ENCODE peak calls at places on chromosomes 4 and X, in seven cellular contexts. J is H54; E is neural crest cell; W is cardiac fibroblast; F is NCI-H345; C is CD8-positive, alpha-beta memory T cell; M is DMS79 treated with DMSO at 0.1 percent for 48 hours. B is an unnamed sample.

GRCh38 chr4:56181140-56181950 is 205.9 kb downstream of the AASDH start:
- DNase-seq in J (no peak), E (no peak), W (peak), F (no peak), C (no peak), M (no peak), B (no peak)

GRCh38 chr4:30867427-30867826 is 147.3 kb downstream of the PCDH7 start:
- DNase-seq in J (no peak), E (no peak), W (no peak), F (no peak), C (no peak), M (no peak), B (no peak)

GRCh38 chr4:1939664-1940509 is 68.7 kb downstream of the NSD2 start:
- DNase-seq in J (peak), E (no peak), W (peak), F (peak), C (no peak), M (peak), B (peak)

GRCh38 chr4:80010316-80010715 is 62.7 kb downstream of the ANTXR2 start:
- DNase-seq in J (no peak), E (no peak), W (no peak), F (no peak), C (no peak), M (no peak), B (no peak)

GRCh38 chr4:138887341-138887740 is 128.2 kb upstream of the NOCT start:
- DNase-seq in J (no peak), E (no peak), W (no peak), F (no peak), C (no peak), M (no peak), B (no peak)

GRCh38 chr4:19776929-19777328 is 474.8 kb upstream of the SLIT2 start:
- DNase-seq in J (no peak), E (no peak), W (peak), F (no peak), C (no peak), M (no peak), B (no peak)

GRCh38 chrX:97065973-97066372 is 182.3 kb downstream of the RPA4 start:
- DNase-seq in J (no peak), E (no peak), W (no peak), F (no peak), C (no peak), M (no peak), B (no peak)

GRCh38 chrX:43850612-43851011 is 31.6 kb downstream of the MAOB start:
- DNase-seq in J (no peak), E (no peak), W (no peak), F (no peak), C (no peak), M (no peak), B (no peak)

GRCh38 chrX:126820700-126821420 is 1.3 kb downstream of the PRR32 start:
- DNase-seq in J (no peak), E (no peak), W (no peak), F (no peak), C (no peak), M (no peak), B (no peak)

GRCh38 chr4:38314663-38315062 is 349.3 kb upstream of the KLF3 start:
- DNase-seq in J (no peak), E (no peak), W (no peak), F (peak), C (no peak), M (no peak), B (peak)

GRCh38 chr4:88382621-88383020 is 4.0 kb downstream of the HERC6 start:
- DNase-seq in J (no peak), E (no peak), W (no peak), F (no peak), C (peak), M (no peak), B (no peak)

GRCh38 chr4:73248821-73249220 is 9.8 kb downstream of the ANKRD17 start:
- DNase-seq in J (no peak), E (no peak), W (no peak), F (no peak), C (no peak), M (no peak), B (no peak)

GRCh38 chr4:71460368-71460767 is 121.5 kb downstream of the SLC4A4 start:
- DNase-seq in J (no peak), E (no peak), W (no peak), F (no peak), C (no peak), M (no peak), B (no peak)

GRCh38 chr4:8537041-8537461 is 43.1 kb upstream of the GPR78 start:
- DNase-seq in J (peak), E (no peak), W (peak), F (peak), C (no peak), M (peak), B (peak)

GRCh38 chrX:72373136-72373535 is 67.4 kb upstream of the CITED1 start:
- DNase-seq in J (no peak), E (no peak), W (peak), F (no peak), C (no peak), M (no peak), B (no peak)

GRCh38 chrX:110059410-110059809 is 56.5 kb downstream of the TMEM164 start:
- DNase-seq in J (no peak), E (no peak), W (no peak), F (no peak), C (no peak), M (no peak), B (no peak)

GRCh38 chr4:15913631-15913970 is 24.9 kb downstream of the FGFBP1 start:
- DNase-seq in J (peak), E (no peak), W (peak), F (no peak), C (no peak), M (no peak), B (peak)

GRCh38 chrX:65985922-65986588 is 53.8 kb downstream of the VSIG4 start:
- DNase-seq in J (peak), E (no peak), W (peak), F (no peak), C (peak), M (no peak), B (peak)

GRCh38 chrX:63428348-63428747 is 77.2 kb upstream of the SPIN4 start:
- DNase-seq in J (peak), E (no peak), W (peak), F (no peak), C (no peak), M (no peak), B (no peak)

GRCh38 chrX:46643636-46644035 is 70.1 kb downstream of the CHST7 start:
- DNase-seq in J (no peak), E (no peak), W (no peak), F (no peak), C (no peak), M (no peak), B (no peak)

GRCh38 chrX:41198410-41198809 is 113.2 kb downstream of the USP9X start:
- DNase-seq in J (no peak), E (no peak), W (no peak), F (no peak), C (no peak), M (no peak), B (no peak)

GRCh38 chr4:2258091-2259035 is 3.5 kb downstream of the MXD4 start:
- DNase-seq in J (no peak), E (no peak), W (no peak), F (no peak), C (peak), M (no peak), B (no peak)

GRCh38 chrX:16711219-16712115 is 1.0 kb downstream of the CTPS2 start:
- DNase-seq in J (no peak), E (peak), W (no peak), F (no peak), C (no peak), M (no peak), B (no peak)

GRCh38 chr4:150591904-150592303 is 10.0 kb downstream of the MAB21L2 start:
- DNase-seq in J (no peak), E (no peak), W (no peak), F (no peak), C (no peak), M (no peak), B (no peak)

GRCh38 chr4:25308266-25308665 is 4.3 kb upstream of the ZCCHC4 start:
- DNase-seq in J (no peak), E (no peak), W (no peak), F (no peak), C (no peak), M (no peak), B (no peak)

GRCh38 chrX:41265615-41266014 is 68.3 kb upstream of the DDX3X start:
- DNase-seq in J (no peak), E (no peak), W (peak), F (no peak), C (peak), M (no peak), B (peak)

GRCh38 chr4:38180456-38180855 is 220.3 kb downstream of the PTTG2 start:
- DNase-seq in J (no peak), E (no peak), W (no peak), F (no peak), C (no peak), M (no peak), B (peak)

GRCh38 chr4:31620476-31620875 is 900.3 kb downstream of the PCDH7 start:
- DNase-seq in J (no peak), E (no peak), W (peak), F (no peak), C (no peak), M (no peak), B (peak)

GRCh38 chr4:39353478-39354177 is 12.5 kb downstream of the RFC1 start:
- DNase-seq in J (no peak), E (no peak), W (peak), F (no peak), C (no peak), M (no peak), B (peak)

GRCh38 chr4:144504853-144505252 is 141.1 kb upstream of the HHIP start:
- DNase-seq in J (no peak), E (no peak), W (no peak), F (no peak), C (no peak), M (no peak), B (no peak)

GRCh38 chrX:39905946-39906345 is 191.8 kb downstream of the BCOR start:
- DNase-seq in J (no peak), E (no peak), W (no peak), F (no peak), C (no peak), M (no peak), B (no peak)

GRCh38 chr4:172202480-172203076 is 389.4 kb downstream of the GALNTL6 start:
- DNase-seq in J (peak), E (no peak), W (peak), F (peak), C (no peak), M (peak), B (peak)

GRCh38 chr4:105227054-105227453 is 80.4 kb downstream of the TET2 start:
- DNase-seq in J (no peak), E (no peak), W (no peak), F (no peak), C (no peak), M (no peak), B (no peak)

B was measured in H4.